ENCODE peak calls at places on chromosome 16, in four cellular contexts. W is endothelial cell of umbilical vein, U is transverse colon, D is spleen. G is an unnamed sample. For H3K9me3, the result is how much of the 10 kb centered on the place peaks cover.

GRCh38 chr16:70476272-70477020 is 22.1 kb downstream of the FCSK start:
- DNase-seq in W (peak), U (no peak), D (no peak), G (no peak)

GRCh38 chr16:30942421-30942796 is 6.5 kb upstream of the ORAI3 start:
- DNase-seq in W (no peak), U (no peak), D (no peak), G (no peak)

GRCh38 chr16:69481901-69482341 is 57.5 kb downstream of the CYB5B start:
- DNase-seq in W (peak), U (peak), D (peak), G (peak)

GRCh38 chr16:79707867-79708266 is 107.3 kb upstream of the MAF start:
- DNase-seq in W (no peak), U (peak), D (no peak), G (peak)

GRCh38 chr16:81798311-81799137 is 19.4 kb downstream of the PLCG2 start:
- DNase-seq in W (no peak), U (peak), D (peak), G (no peak)

GRCh38 chr16:46961373-46962353 is 11.8 kb downstream of the DNAJA2 start:
- DNase-seq in W (no peak), U (no peak), D (no peak), G (no peak)

GRCh38 chr16:28120754-28121153 is 57.2 kb upstream of the GSG1L start:
- DNase-seq in W (no peak), U (no peak), D (no peak), G (no peak)

GRCh38 chr16:9248162-9248561 is 156.7 kb downstream of the HAPSTR1 start:
- DNase-seq in W (no peak), U (no peak), D (no peak), G (no peak)

GRCh38 chr16:69351309-69352027 is at the start of gene TMED6:
- DNase-seq in W (no peak), U (peak), D (peak), G (no peak)

GRCh38 chr16:13392341-13392740 is 490.9 kb downstream of the SHISA9 start:
- DNase-seq in W (no peak), U (no peak), D (no peak), G (no peak)

GRCh38 chr16:31472559-31473203 is 729 bp downstream of the TGFB1I1 start:
- DNase-seq in W (peak), U (peak), D (peak), G (peak)

GRCh38 chr16:19307587-19308241 is 22.2 kb downstream of the CLEC19A start:
- DNase-seq in W (no peak), U (no peak), D (no peak), G (no peak)

GRCh38 chr16:27547134-27547533 is 2.6 kb downstream of the GTF3C1 start:
- DNase-seq in W (peak), U (no peak), D (peak), G (no peak)

DNA sequence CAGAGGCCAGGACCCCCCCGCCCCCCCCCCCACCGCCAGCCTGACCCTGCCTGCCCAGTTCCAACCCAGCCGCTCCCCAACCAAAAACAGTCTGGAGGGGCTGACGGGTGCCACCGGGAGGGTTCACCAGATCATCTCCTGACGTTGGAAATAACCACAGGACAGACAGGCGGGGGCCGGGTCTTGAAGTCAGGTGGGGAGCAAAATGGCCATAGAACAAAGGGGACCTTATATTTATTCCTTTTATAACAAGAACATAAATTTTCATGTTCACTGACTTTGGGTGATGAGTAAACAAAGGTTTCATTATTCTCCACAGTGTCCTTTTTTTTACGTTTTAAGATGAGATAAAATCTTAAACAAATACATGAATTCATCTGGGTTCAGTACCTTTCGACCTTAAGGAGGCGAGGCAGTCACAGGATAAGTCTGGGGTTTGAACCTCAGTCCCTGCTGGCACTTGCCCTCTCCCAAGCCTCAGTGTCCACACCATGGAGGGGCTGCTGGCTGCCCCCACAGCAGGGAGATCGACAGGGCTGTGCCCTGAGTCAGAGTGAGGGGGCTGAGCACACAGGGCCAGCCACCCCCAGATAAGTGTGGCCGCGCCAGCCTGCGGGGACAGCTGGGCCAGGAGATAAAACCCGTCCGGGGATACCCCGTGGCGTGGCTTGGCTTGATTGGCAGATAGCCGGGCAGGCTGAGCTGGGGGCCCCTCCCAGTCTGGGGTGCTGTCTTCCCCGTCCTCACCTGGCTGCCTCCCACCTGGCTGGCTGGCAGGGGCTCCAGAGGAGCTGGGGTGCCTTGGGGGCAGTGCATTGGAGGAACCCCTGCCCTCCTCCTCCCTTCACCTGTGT is 15.0 kb downstream of the SLC7A5 start:
- DNase-seq in W (no peak), U (peak), D (peak), G (no peak)
- TF ChIP-seq POLR2AphosphoS5 in W (no peak), U (no peak), D (no peak), G (no peak)

DNA sequence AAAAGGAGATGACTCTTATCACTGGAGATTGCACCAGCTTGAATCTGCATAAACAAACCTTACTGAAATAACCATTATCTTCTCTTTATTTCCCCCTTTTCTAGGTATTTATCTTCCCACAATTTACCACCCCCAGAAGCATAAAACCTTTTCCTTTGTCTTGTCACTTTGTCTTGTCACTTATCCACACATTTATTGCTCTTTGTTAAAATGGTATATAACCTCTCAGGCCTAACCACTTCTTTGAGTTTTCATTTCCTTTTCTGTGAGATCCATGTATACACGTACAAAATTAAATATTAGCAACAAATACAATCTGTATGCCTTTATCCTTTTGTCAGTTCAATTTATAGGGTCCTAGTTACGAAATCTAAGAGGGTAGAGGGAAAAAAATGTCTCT is 122.9 kb downstream of the CACNG3 start:
- DNase-seq in W (no peak), U (no peak), D (no peak), G (no peak)
- H3K9me3 ChIP-seq in W (under half), U (under half), D (half or more), G (under half)

GRCh38 chr16:49921791-49922456 is 66.0 kb upstream of the ZNF423 start:
- DNase-seq in W (peak), U (peak), D (peak), G (no peak)
- TF ChIP-seq CTCF in W (peak), U (peak), D (peak), G (peak)

GRCh38 chr16:60642956-60643355 is 1393.3 kb downstream of the CDH8 start:
- DNase-seq in W (no peak), U (no peak), D (no peak), G (no peak)

GRCh38 chr16:60645541-60645940 is 1390.7 kb downstream of the CDH8 start:
- DNase-seq in W (no peak), U (no peak), D (no peak), G (no peak)

GRCh38 chr16:60641067-60641466 is 1395.2 kb downstream of the CDH8 start:
- DNase-seq in W (no peak), U (no peak), D (no peak), G (no peak)

GRCh38 chr16:60636117-60636516 is 1400.1 kb downstream of the CDH8 start:
- DNase-seq in W (no peak), U (no peak), D (no peak), G (no peak)

GRCh38 chr16:60640038-60640437 is 1396.2 kb downstream of the CDH8 start:
- DNase-seq in W (no peak), U (no peak), D (no peak), G (no peak)
- TF ChIP-seq POLR2AphosphoS5 in W (no peak), U (no peak), D (no peak), G (no peak)

DNA sequence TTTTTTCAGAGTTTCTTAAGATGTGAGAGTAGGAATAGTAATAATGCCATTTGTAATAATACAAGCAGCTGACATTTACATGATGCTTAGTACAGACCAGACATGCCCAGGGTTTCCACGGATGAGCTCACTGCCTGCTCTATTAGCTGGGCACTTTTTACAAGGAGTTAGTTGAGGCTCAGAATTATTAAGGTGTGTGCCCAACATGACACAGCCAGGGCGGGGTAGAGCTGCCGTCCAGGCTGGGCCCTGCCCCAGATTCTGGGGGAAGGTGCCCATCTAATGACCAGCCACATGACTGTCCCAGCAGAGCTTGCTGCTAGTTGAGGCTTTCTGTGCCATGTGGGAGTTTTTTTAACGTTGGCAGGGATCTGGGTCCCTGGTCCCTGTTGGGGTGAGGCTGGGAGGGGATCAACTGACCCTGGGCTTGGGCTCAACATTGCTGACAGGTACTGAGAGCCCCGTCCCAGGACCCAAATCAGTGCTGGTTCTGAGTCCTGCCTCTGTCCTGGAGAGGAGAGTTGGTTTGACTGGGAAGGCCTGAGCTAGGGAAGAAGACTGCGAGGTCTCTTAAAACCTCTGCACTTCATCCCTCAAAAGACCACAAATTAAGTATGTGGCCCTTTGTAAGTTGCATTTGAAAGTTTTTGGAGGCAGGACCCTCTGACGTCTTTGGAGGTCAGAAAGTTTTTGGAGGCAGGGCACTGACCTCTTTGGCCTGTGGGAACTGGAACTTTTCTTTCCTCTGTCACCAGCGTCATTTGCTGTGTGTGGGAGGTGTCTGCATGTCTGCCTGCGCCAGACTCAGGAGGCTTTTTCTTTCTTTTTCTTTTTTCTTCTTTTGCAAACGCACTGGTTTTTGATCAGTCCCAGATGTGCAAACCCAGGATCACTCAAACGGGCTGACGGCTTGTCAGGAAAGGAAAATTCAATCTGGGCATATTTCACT is 2.2 kb downstream of the CRISPLD2 start:
- DNase-seq in W (no peak), U (no peak), D (no peak), G (no peak)
- H3K9me3 ChIP-seq in W (under half), U (under half), D (under half), G (under half)

GRCh38 chr16:1691276-1691675 is 13.2 kb downstream of the JPT2 start:
- DNase-seq in W (no peak), U (no peak), D (no peak), G (no peak)
- TF ChIP-seq CTCF in W (no peak), U (no peak), D (no peak), G (no peak)

DNA sequence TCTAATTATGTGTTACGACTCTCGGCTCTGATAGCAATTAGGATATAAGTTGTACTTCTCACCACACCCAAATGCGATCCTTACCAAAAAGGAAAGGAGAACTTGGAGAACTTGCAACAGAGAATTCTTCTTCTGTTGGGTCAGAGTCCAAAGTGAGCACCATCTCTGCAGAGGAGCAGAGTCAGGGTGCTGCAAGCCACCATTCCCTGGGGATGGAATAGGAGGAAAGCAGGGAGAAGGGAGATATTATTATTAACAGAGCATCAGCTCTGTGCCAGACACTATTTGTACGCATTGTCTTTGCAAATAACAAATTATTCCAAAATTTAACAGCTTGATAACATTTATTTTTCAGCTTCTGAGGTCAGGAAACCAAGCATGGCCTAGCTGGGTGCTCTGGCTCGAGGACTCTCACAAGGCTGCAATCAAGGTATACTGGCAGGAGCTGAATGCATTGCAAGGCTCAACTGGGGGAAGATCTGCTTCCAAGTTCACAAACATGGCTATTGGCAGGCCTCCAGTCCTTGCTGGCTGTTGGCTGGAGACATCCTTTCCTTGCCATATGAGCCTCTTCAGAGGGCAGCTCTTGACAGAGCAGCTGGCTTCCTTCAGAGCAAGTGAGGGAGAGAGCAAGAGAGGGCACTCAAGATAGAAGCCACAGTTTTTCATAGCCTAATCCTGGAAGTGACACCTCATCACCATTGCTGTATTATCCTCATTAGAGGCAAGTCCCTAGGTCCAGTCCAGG is 296.2 kb upstream of the CDH5 start:
- DNase-seq in W (no peak), U (peak), D (no peak), G (peak)
- TF ChIP-seq POLR2AphosphoS5 in W (no peak), U (peak), D (peak), G (no peak)

G was measured in suprapubic skin.